ENCODE peak calls at places on chromosomes 5 and 9, in five cellular contexts. S, B, W, Y and U are unnamed samples. For H3K4me1, the result is how much of the 10 kb centered on the place peaks cover.

GRCh38 chr9:88777498-88778312 is 213.6 kb upstream of the S1PR3 start:
- DNase-seq in S (no peak), B (no peak), W (peak), Y (no peak), U (no peak)

GRCh38 chr9:135804588-135805421 is 102.5 kb downstream of the CAMSAP1 start:
- DNase-seq in S (no peak), B (peak), W (no peak), Y (no peak), U (no peak)

GRCh38 chr9:78236511-78236950 is 656 bp downstream of the CEP78 start:
- DNase-seq in S (no peak), B (peak), W (peak), Y (peak), U (no peak)

GRCh38 chr9:110143969-110144545 is 63.9 kb downstream of the C9orf152 start:
- DNase-seq in S (no peak), B (no peak), W (peak), Y (peak), U (no peak)

GRCh38 chr5:60514152-60514551 is 185.8 kb downstream of the DEPDC1B start:
- DNase-seq in S (no peak), B (no peak), W (peak), Y (no peak), U (no peak)

GRCh38 chr5:93017854-93018253 is 563.2 kb downstream of the NR2F1-AS1 start:
- DNase-seq in S (no peak), B (peak), W (no peak), Y (no peak), U (no peak)

GRCh38 chr5:343461-344401 is 22.2 kb downstream of the AHRR start:
- DNase-seq in S (no peak), B (peak), W (peak), Y (peak), U (peak)

GRCh38 chr5:122723606-122724352 is 51.1 kb upstream of the SNX2 start:
- DNase-seq in S (peak), B (peak), W (peak), Y (no peak), U (no peak)

GRCh38 chr5:143117821-143118220 is 285.7 kb downstream of the NR3C1 start:
- DNase-seq in S (no peak), B (no peak), W (no peak), Y (no peak), U (no peak)

GRCh38 chr9:70117835-70118319 is 74.2 kb downstream of the MAMDC2 start:
- DNase-seq in S (no peak), B (peak), W (no peak), Y (no peak), U (no peak)

GRCh38 chr9:19387317-19387716 is 7.3 kb upstream of the RPS6 start:
- DNase-seq in S (no peak), B (no peak), W (no peak), Y (no peak), U (no peak)

GRCh38 chr5:83498585-83498984 is 27.0 kb downstream of the VCAN start:
- DNase-seq in S (no peak), B (no peak), W (peak), Y (no peak), U (no peak)

GRCh38 chr9:93577045-93577939 is 908 bp downstream of the PHF2 start:
- DNase-seq in S (no peak), B (peak), W (peak), Y (peak), U (peak)

GRCh38 chr9:123468541-123468940 is 112.5 kb downstream of the CRB2 start:
- DNase-seq in S (no peak), B (no peak), W (no peak), Y (no peak), U (no peak)

GRCh38 chr9:16960084-16960483 is 89.6 kb upstream of the BNC2 start:
- DNase-seq in S (no peak), B (peak), W (no peak), Y (no peak), U (no peak)

GRCh38 chr9:88278036-88278435 is 110.2 kb upstream of the SPIN1 start:
- DNase-seq in S (no peak), B (no peak), W (no peak), Y (no peak), U (no peak)

GRCh38 chr9:12784461-12785250 is 9.8 kb downstream of the LURAP1L start:
- DNase-seq in S (no peak), B (peak), W (peak), Y (no peak), U (no peak)

GRCh38 chr5:151157426-151158286 is at the start of gene ANXA6:
- DNase-seq in S (peak), B (peak), W (peak), Y (peak), U (peak)

GRCh38 chr5:2912741-2913140 is 161.3 kb upstream of the IRX2 start:
- DNase-seq in S (no peak), B (no peak), W (no peak), Y (no peak), U (no peak)

GRCh38 chr9:76530458-76531100 is 71.6 kb downstream of the GCNT1 start:
- DNase-seq in S (no peak), B (peak), W (peak), Y (no peak), U (no peak)

GRCh38 chr9:105062222-105062850 is 134.4 kb upstream of the ABCA1 start:
- DNase-seq in S (no peak), B (no peak), W (no peak), Y (no peak), U (no peak)

GRCh38 chr9:20566401-20566800 is 55.9 kb downstream of the MLLT3 start:
- DNase-seq in S (no peak), B (no peak), W (no peak), Y (no peak), U (no peak)
- H3K4me1 ChIP-seq in S (under half), B (under half), W (under half), Y (half or more), U (under half)

DNA sequence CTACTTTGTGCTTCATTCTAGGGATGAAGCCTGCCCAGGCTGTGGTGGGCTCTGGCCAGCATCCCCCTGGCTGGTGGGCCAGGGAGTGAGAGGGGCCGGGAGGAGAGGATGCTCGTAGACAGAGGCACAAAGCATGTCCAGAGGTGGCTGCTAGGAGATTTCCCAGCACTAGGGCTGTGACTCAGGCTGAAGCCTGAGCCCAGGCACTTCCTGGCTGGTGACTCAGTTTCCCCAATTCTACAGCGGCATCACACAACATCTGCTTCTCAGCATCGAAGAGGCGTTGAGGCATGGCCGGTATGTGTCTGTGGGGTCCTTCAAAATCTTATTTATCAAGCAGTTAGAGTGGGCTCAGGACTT is 55.6 kb downstream of the DUSP1 start:
- DNase-seq in S (no peak), B (no peak), W (no peak), Y (no peak), U (no peak)
- H3K4me1 ChIP-seq in S (under half), B (under half), W (under half), Y (under half), U (under half)

GRCh38 chr9:127535396-127535795 is 76.7 kb upstream of the STXBP1 start:
- DNase-seq in S (no peak), B (no peak), W (no peak), Y (no peak), U (no peak)
- H3K4me1 ChIP-seq in S (half or more), B (under half), W (under half), Y (under half), U (under half)

GRCh38 chr9:4984171-4984570 is 901 bp upstream of the JAK2 start:
- DNase-seq in S (peak), B (peak), W (peak), Y (no peak), U (no peak)

GRCh38 chr9:4984571-4985375 is at the start of gene JAK2:
- DNase-seq in S (peak), B (peak), W (peak), Y (peak), U (peak)

GRCh38 chr9:4983541-4984165 is 1.4 kb upstream of the JAK2 start:
- DNase-seq in S (no peak), B (no peak), W (no peak), Y (no peak), U (no peak)

GRCh38 chr9:4980046-4980727 is 4.9 kb upstream of the JAK2 start:
- DNase-seq in S (no peak), B (peak), W (no peak), Y (no peak), U (no peak)

DNA sequence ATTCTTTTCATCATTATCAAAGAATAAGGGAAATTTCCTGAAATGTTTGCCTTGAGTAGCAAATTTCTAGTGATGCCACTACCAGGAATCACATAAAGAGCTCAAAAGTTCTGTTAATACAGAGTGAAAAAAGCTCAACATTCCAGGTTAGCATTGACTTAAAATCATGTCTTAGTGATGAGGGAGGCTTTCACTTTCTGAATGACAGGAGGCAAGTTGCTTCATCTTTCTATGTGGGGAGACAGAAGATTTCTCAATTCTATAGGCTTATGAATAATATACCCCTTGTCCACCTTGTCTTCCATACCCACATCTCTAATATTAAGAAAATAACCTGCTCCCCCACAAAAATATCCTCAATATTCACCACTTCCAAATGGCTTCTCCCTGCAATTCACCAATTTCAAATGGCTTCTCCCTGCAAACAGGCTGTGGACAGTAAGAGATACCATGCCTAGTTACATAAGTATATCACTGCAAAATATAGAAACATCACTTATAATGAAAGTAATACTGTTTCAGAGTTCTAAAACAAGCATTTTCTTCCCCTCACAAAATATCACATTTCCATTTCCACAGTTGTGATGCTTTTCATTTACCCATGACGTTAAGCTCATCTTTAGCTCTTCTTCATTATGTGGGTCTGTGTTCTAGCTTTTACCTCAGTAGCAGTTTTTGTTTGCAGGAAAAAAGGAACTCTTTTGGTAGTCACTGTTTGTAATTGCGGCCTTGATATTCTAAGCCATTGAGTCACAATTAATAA is 2.2 kb upstream of the JAK2 start:
- DNase-seq in S (no peak), B (no peak), W (no peak), Y (no peak), U (no peak)
- H3K4me1 ChIP-seq in S (under half), B (under half), W (under half), Y (under half), U (under half)

GRCh38 chr5:176412517-176413254 is 3.7 kb downstream of the CLTB start:
- DNase-seq in S (no peak), B (no peak), W (no peak), Y (no peak), U (no peak)

GRCh38 chr5:176415240-176416122 is 858 bp downstream of the CLTB start:
- DNase-seq in S (no peak), B (peak), W (no peak), Y (no peak), U (peak)

GRCh38 chr5:176413709-176414191 is 2.6 kb downstream of the CLTB start:
- DNase-seq in S (no peak), B (no peak), W (no peak), Y (no peak), U (no peak)

GRCh38 chr5:176414704-176415103 is 1.6 kb downstream of the CLTB start:
- DNase-seq in S (no peak), B (no peak), W (no peak), Y (no peak), U (no peak)

GRCh38 chr5:176413255-176413565 is 3.1 kb downstream of the CLTB start:
- DNase-seq in S (no peak), B (peak), W (no peak), Y (no peak), U (no peak)
- H3K4me1 ChIP-seq in S (under half), B (under half), W (under half), Y (under half), U (under half)

GRCh38 chr9:2496160-2496559 is 125.4 kb upstream of the VLDLR start:
- DNase-seq in S (no peak), B (no peak), W (no peak), Y (no peak), U (no peak)
- H3K4me1 ChIP-seq in S (under half), B (under half), W (under half), Y (under half), U (under half)

GRCh38 chr5:134549714-134550113 is 24.2 kb downstream of the JADE2 start:
- DNase-seq in S (no peak), B (peak), W (no peak), Y (no peak), U (no peak)
- H3K4me1 ChIP-seq in S (under half), B (half or more), W (under half), Y (half or more), U (under half)